ENCODE peak calls at places on chromosomes 11 and 22, in ten cellular contexts. One of them, this sample, is unnamed.

GRCh38 chr11:93528757-93529639 is 14.2 kb downstream of the SMCO4 start:
- DNase-seq in neural progenitor cell: no peak
- DNase-seq in prostate gland: peak
- DNase-seq in A673: no peak
- DNase-seq in body of pancreas: peak
- DNase-seq in tibial nerve: peak
- DNase-seq in heart left ventricle: peak
- DNase-seq in H1: no peak
- DNase-seq in brain microvascular endothelial cell: no peak
- DNase-seq in colonic mucosa: no peak
- DNase-seq in this sample: peak

GRCh38 chr11:103637250-103637649 is 399.2 kb upstream of the DDI1 start:
- DNase-seq in neural progenitor cell: no peak
- DNase-seq in prostate gland: no peak
- DNase-seq in A673: no peak
- DNase-seq in body of pancreas: no peak
- DNase-seq in tibial nerve: no peak
- DNase-seq in heart left ventricle: no peak
- DNase-seq in H1: no peak
- DNase-seq in brain microvascular endothelial cell: no peak
- DNase-seq in colonic mucosa: no peak
- DNase-seq in this sample: no peak

GRCh38 chr22:42425989-42426355 is 6.2 kb downstream of the NFAM1 start:
- DNase-seq in neural progenitor cell: no peak
- DNase-seq in prostate gland: no peak
- DNase-seq in A673: no peak
- DNase-seq in body of pancreas: no peak
- DNase-seq in tibial nerve: no peak
- DNase-seq in heart left ventricle: no peak
- DNase-seq in H1: no peak
- DNase-seq in brain microvascular endothelial cell: no peak
- DNase-seq in colonic mucosa: no peak
- DNase-seq in this sample: no peak

GRCh38 chr11:78045851-78046485 is 17.7 kb upstream of the THRSP start:
- DNase-seq in neural progenitor cell: peak
- DNase-seq in prostate gland: peak
- DNase-seq in A673: peak
- DNase-seq in body of pancreas: peak
- DNase-seq in tibial nerve: peak
- DNase-seq in heart left ventricle: peak
- DNase-seq in H1: peak
- DNase-seq in brain microvascular endothelial cell: peak
- DNase-seq in colonic mucosa: peak
- DNase-seq in this sample: peak

GRCh38 chr22:49354516-49355205 is 473.0 kb downstream of the BRD1 start:
- DNase-seq in neural progenitor cell: no peak
- DNase-seq in prostate gland: no peak
- DNase-seq in A673: no peak
- DNase-seq in body of pancreas: no peak
- DNase-seq in tibial nerve: no peak
- DNase-seq in heart left ventricle: no peak
- DNase-seq in H1: peak
- DNase-seq in brain microvascular endothelial cell: no peak
- DNase-seq in colonic mucosa: no peak
- DNase-seq in this sample: no peak

GRCh38 chr22:21639359-21639758 is 2.7 kb upstream of the SDF2L1 start:
- DNase-seq in neural progenitor cell: no peak
- DNase-seq in prostate gland: no peak
- DNase-seq in A673: no peak
- DNase-seq in body of pancreas: no peak
- DNase-seq in tibial nerve: no peak
- DNase-seq in heart left ventricle: no peak
- DNase-seq in H1: no peak
- DNase-seq in brain microvascular endothelial cell: no peak
- DNase-seq in colonic mucosa: no peak
- DNase-seq in this sample: no peak

GRCh38 chr22:44399196-44399837 is 86.6 kb upstream of the SHISAL1 start:
- DNase-seq in neural progenitor cell: no peak
- DNase-seq in prostate gland: no peak
- DNase-seq in A673: no peak
- DNase-seq in body of pancreas: peak
- DNase-seq in tibial nerve: no peak
- DNase-seq in heart left ventricle: peak
- DNase-seq in H1: no peak
- DNase-seq in brain microvascular endothelial cell: no peak
- DNase-seq in colonic mucosa: no peak
- DNase-seq in this sample: no peak

GRCh38 chr11:35623708-35624168 is 5.5 kb downstream of the FJX1 start:
- DNase-seq in neural progenitor cell: no peak
- DNase-seq in prostate gland: no peak
- DNase-seq in A673: no peak
- DNase-seq in body of pancreas: no peak
- DNase-seq in tibial nerve: no peak
- DNase-seq in heart left ventricle: no peak
- DNase-seq in H1: no peak
- DNase-seq in brain microvascular endothelial cell: peak
- DNase-seq in colonic mucosa: no peak
- DNase-seq in this sample: no peak

GRCh38 chr22:45082795-45083194 is 73.0 kb upstream of the PHF21B start:
- DNase-seq in neural progenitor cell: peak
- DNase-seq in prostate gland: no peak
- DNase-seq in A673: no peak
- DNase-seq in body of pancreas: no peak
- DNase-seq in tibial nerve: no peak
- DNase-seq in heart left ventricle: no peak
- DNase-seq in H1: peak
- DNase-seq in brain microvascular endothelial cell: no peak
- DNase-seq in colonic mucosa: no peak
- DNase-seq in this sample: no peak

GRCh38 chr22:42300286-42301071 is 30.0 kb upstream of the TCF20 start:
- DNase-seq in neural progenitor cell: no peak
- DNase-seq in prostate gland: no peak
- DNase-seq in A673: no peak
- DNase-seq in body of pancreas: no peak
- DNase-seq in tibial nerve: no peak
- DNase-seq in heart left ventricle: no peak
- DNase-seq in H1: no peak
- DNase-seq in brain microvascular endothelial cell: no peak
- DNase-seq in colonic mucosa: no peak
- DNase-seq in this sample: no peak

DNA sequence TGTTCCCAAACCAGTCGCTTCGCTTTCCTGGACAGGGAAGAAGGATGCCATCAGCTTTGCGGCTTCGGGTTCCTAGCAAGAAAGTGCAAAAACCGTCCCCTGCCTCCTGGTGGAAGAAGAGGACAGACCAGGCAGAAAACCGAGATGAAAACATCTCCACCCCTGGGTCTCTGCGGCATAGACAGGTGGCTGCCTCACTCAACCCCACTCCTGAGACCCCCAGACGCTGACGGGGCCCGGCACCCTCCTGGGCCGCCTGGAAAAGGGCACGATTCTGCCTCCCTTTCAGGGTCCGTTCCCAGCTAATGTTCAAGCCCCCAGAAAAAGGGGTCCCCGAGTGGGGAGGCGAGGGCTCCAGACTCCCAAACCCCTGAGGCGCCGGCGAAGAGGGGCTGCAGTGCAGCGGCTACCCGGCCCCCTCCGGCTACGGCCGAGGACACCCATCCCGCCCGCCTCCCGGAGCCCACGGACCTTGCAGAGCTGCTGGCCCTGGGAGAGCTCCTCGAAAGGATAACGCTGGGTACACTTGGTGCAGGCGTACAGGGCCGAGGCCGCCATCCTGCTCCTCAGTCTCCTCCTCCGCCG is 569 bp downstream of the FAM76B start:
- DNase-seq in neural progenitor cell: peak
- DNase-seq in prostate gland: peak
- DNase-seq in A673: peak
- DNase-seq in body of pancreas: peak
- DNase-seq in tibial nerve: peak
- DNase-seq in heart left ventricle: no peak
- DNase-seq in H1: no peak
- DNase-seq in brain microvascular endothelial cell: peak
- DNase-seq in colonic mucosa: no peak
- DNase-seq in this sample: no peak
- H3K27ac ChIP-seq in neural progenitor cell: peak
- H3K27ac ChIP-seq in prostate gland: peak
- H3K27ac ChIP-seq in A673: peak
- H3K27ac ChIP-seq in body of pancreas: peak
- H3K27ac ChIP-seq in tibial nerve: peak
- H3K27ac ChIP-seq in heart left ventricle: peak
- H3K27ac ChIP-seq in H1: peak
- H3K27ac ChIP-seq in brain microvascular endothelial cell: peak
- H3K27ac ChIP-seq in colonic mucosa: peak
- H3K27ac ChIP-seq in this sample: peak

GRCh38 chr22:24177045-24177444 is 4.2 kb upstream of the SUSD2 start:
- DNase-seq in neural progenitor cell: no peak
- DNase-seq in prostate gland: no peak
- DNase-seq in A673: no peak
- DNase-seq in body of pancreas: no peak
- DNase-seq in tibial nerve: no peak
- DNase-seq in heart left ventricle: peak
- DNase-seq in H1: no peak
- DNase-seq in brain microvascular endothelial cell: no peak
- DNase-seq in colonic mucosa: no peak
- DNase-seq in this sample: no peak
- H3K4me3 ChIP-seq in neural progenitor cell: no peak
- H3K4me3 ChIP-seq in prostate gland: no peak
- H3K4me3 ChIP-seq in A673: no peak
- H3K4me3 ChIP-seq in body of pancreas: no peak
- H3K4me3 ChIP-seq in tibial nerve: no peak
- H3K4me3 ChIP-seq in heart left ventricle: no peak
- H3K4me3 ChIP-seq in H1: no peak
- H3K4me3 ChIP-seq in brain microvascular endothelial cell: no peak
- H3K4me3 ChIP-seq in colonic mucosa: no peak
- H3K4me3 ChIP-seq in this sample: no peak

GRCh38 chr11:47923667-47924066 is 56.7 kb upstream of the PTPRJ start:
- DNase-seq in neural progenitor cell: no peak
- DNase-seq in prostate gland: peak
- DNase-seq in A673: no peak
- DNase-seq in body of pancreas: peak
- DNase-seq in tibial nerve: peak
- DNase-seq in heart left ventricle: peak
- DNase-seq in H1: no peak
- DNase-seq in brain microvascular endothelial cell: no peak
- DNase-seq in colonic mucosa: no peak
- DNase-seq in this sample: peak

GRCh38 chr11:47918882-47919495 is 61.4 kb upstream of the PTPRJ start:
- DNase-seq in neural progenitor cell: no peak
- DNase-seq in prostate gland: no peak
- DNase-seq in A673: peak
- DNase-seq in body of pancreas: no peak
- DNase-seq in tibial nerve: no peak
- DNase-seq in heart left ventricle: no peak
- DNase-seq in H1: no peak
- DNase-seq in brain microvascular endothelial cell: no peak
- DNase-seq in colonic mucosa: no peak
- DNase-seq in this sample: peak

GRCh38 chr11:47918370-47918690 is 62.0 kb upstream of the PTPRJ start:
- DNase-seq in neural progenitor cell: no peak
- DNase-seq in prostate gland: no peak
- DNase-seq in A673: no peak
- DNase-seq in body of pancreas: no peak
- DNase-seq in tibial nerve: no peak
- DNase-seq in heart left ventricle: no peak
- DNase-seq in H1: no peak
- DNase-seq in brain microvascular endothelial cell: no peak
- DNase-seq in colonic mucosa: no peak
- DNase-seq in this sample: no peak

GRCh38 chr11:47928426-47928825 is 51.9 kb upstream of the PTPRJ start:
- DNase-seq in neural progenitor cell: no peak
- DNase-seq in prostate gland: no peak
- DNase-seq in A673: no peak
- DNase-seq in body of pancreas: no peak
- DNase-seq in tibial nerve: no peak
- DNase-seq in heart left ventricle: no peak
- DNase-seq in H1: no peak
- DNase-seq in brain microvascular endothelial cell: no peak
- DNase-seq in colonic mucosa: no peak
- DNase-seq in this sample: no peak

GRCh38 chr11:47924184-47924671 is 56.1 kb upstream of the PTPRJ start:
- DNase-seq in neural progenitor cell: no peak
- DNase-seq in prostate gland: peak
- DNase-seq in A673: no peak
- DNase-seq in body of pancreas: peak
- DNase-seq in tibial nerve: no peak
- DNase-seq in heart left ventricle: no peak
- DNase-seq in H1: no peak
- DNase-seq in brain microvascular endothelial cell: peak
- DNase-seq in colonic mucosa: no peak
- DNase-seq in this sample: no peak
- H3K27ac ChIP-seq in neural progenitor cell: no peak
- H3K27ac ChIP-seq in prostate gland: peak
- H3K27ac ChIP-seq in A673: no peak
- H3K27ac ChIP-seq in body of pancreas: peak
- H3K27ac ChIP-seq in tibial nerve: no peak
- H3K27ac ChIP-seq in heart left ventricle: peak
- H3K27ac ChIP-seq in H1: no peak
- H3K27ac ChIP-seq in brain microvascular endothelial cell: peak
- H3K27ac ChIP-seq in colonic mucosa: no peak
- H3K27ac ChIP-seq in this sample: no peak

GRCh38 chr11:123428221-123428631 is 1.8 kb upstream of the GRAMD1B start:
- DNase-seq in neural progenitor cell: no peak
- DNase-seq in prostate gland: no peak
- DNase-seq in A673: no peak
- DNase-seq in body of pancreas: no peak
- DNase-seq in tibial nerve: no peak
- DNase-seq in heart left ventricle: no peak
- DNase-seq in H1: no peak
- DNase-seq in brain microvascular endothelial cell: no peak
- DNase-seq in colonic mucosa: no peak
- DNase-seq in this sample: no peak

GRCh38 chr11:123431619-123432018 is 1.6 kb downstream of the GRAMD1B start:
- DNase-seq in neural progenitor cell: no peak
- DNase-seq in prostate gland: no peak
- DNase-seq in A673: no peak
- DNase-seq in body of pancreas: no peak
- DNase-seq in tibial nerve: no peak
- DNase-seq in heart left ventricle: no peak
- DNase-seq in H1: no peak
- DNase-seq in brain microvascular endothelial cell: no peak
- DNase-seq in colonic mucosa: no peak
- DNase-seq in this sample: no peak

GRCh38 chr11:123429851-123430735 is at the start of gene GRAMD1B:
- DNase-seq in neural progenitor cell: peak
- DNase-seq in prostate gland: no peak
- DNase-seq in A673: peak
- DNase-seq in body of pancreas: peak
- DNase-seq in tibial nerve: no peak
- DNase-seq in heart left ventricle: peak
- DNase-seq in H1: peak
- DNase-seq in brain microvascular endothelial cell: peak
- DNase-seq in colonic mucosa: peak
- DNase-seq in this sample: peak

GRCh38 chr11:123430736-123431356 is 777 bp downstream of the GRAMD1B start:
- DNase-seq in neural progenitor cell: peak
- DNase-seq in prostate gland: peak
- DNase-seq in A673: peak
- DNase-seq in body of pancreas: peak
- DNase-seq in tibial nerve: peak
- DNase-seq in heart left ventricle: peak
- DNase-seq in H1: peak
- DNase-seq in brain microvascular endothelial cell: peak
- DNase-seq in colonic mucosa: peak
- DNase-seq in this sample: peak

GRCh38 chr11:123429336-123429735 is 733 bp upstream of the GRAMD1B start:
- DNase-seq in neural progenitor cell: no peak
- DNase-seq in prostate gland: no peak
- DNase-seq in A673: no peak
- DNase-seq in body of pancreas: no peak
- DNase-seq in tibial nerve: no peak
- DNase-seq in heart left ventricle: no peak
- DNase-seq in H1: no peak
- DNase-seq in brain microvascular endothelial cell: peak
- DNase-seq in colonic mucosa: no peak
- DNase-seq in this sample: no peak
- H3K4me3 ChIP-seq in neural progenitor cell: peak
- H3K4me3 ChIP-seq in prostate gland: no peak
- H3K4me3 ChIP-seq in A673: peak
- H3K4me3 ChIP-seq in body of pancreas: no peak
- H3K4me3 ChIP-seq in tibial nerve: no peak
- H3K4me3 ChIP-seq in heart left ventricle: no peak
- H3K4me3 ChIP-seq in H1: peak
- H3K4me3 ChIP-seq in brain microvascular endothelial cell: peak
- H3K4me3 ChIP-seq in colonic mucosa: no peak
- H3K4me3 ChIP-seq in this sample: no peak